ENCODE peak calls at places on chromosomes 3 and 15, in ten cellular contexts. One of them, this sample, is unnamed.

GRCh38 chr3:174949523-174949922 is 90.4 kb downstream of the NAALADL2 start:
- DNase-seq in stimulated activated CD4-positive, alpha-beta T cell treated with anti-CD3 and anti-CD28 coated beads, Interleukin-2, amount 100 ng/mL, for 48 hours: no peak
- DNase-seq in NB4: no peak
- DNase-seq in stimulated activated CD8-positive, alpha-beta memory T cell treated with anti-CD3 and anti-CD28 coated beads, Interleukin-7, amount 100 ng/mL, for 1 hour: no peak
- DNase-seq in activated gamma-delta T cell: no peak
- DNase-seq in HL-60: no peak
- DNase-seq in non-pigmented ciliary epithelial cell: peak
- DNase-seq in A673: no peak
- DNase-seq in posterior cingulate gyrus: no peak
- DNase-seq in foreskin fibroblast: peak
- DNase-seq in this sample: no peak

GRCh38 chr3:139301183-139301582 is 42.6 kb upstream of the MRPS22 start:
- DNase-seq in stimulated activated CD4-positive, alpha-beta T cell treated with anti-CD3 and anti-CD28 coated beads, Interleukin-2, amount 100 ng/mL, for 48 hours: no peak
- DNase-seq in NB4: peak
- DNase-seq in stimulated activated CD8-positive, alpha-beta memory T cell treated with anti-CD3 and anti-CD28 coated beads, Interleukin-7, amount 100 ng/mL, for 1 hour: no peak
- DNase-seq in activated gamma-delta T cell: no peak
- DNase-seq in HL-60: no peak
- DNase-seq in non-pigmented ciliary epithelial cell: no peak
- DNase-seq in A673: no peak
- DNase-seq in posterior cingulate gyrus: no peak
- DNase-seq in foreskin fibroblast: no peak
- DNase-seq in this sample: no peak

GRCh38 chr15:50135123-50135541 is 16.1 kb upstream of the ATP8B4 start:
- DNase-seq in stimulated activated CD4-positive, alpha-beta T cell treated with anti-CD3 and anti-CD28 coated beads, Interleukin-2, amount 100 ng/mL, for 48 hours: peak
- DNase-seq in NB4: no peak
- DNase-seq in stimulated activated CD8-positive, alpha-beta memory T cell treated with anti-CD3 and anti-CD28 coated beads, Interleukin-7, amount 100 ng/mL, for 1 hour: no peak
- DNase-seq in activated gamma-delta T cell: no peak
- DNase-seq in HL-60: no peak
- DNase-seq in non-pigmented ciliary epithelial cell: no peak
- DNase-seq in A673: no peak
- DNase-seq in posterior cingulate gyrus: no peak
- DNase-seq in foreskin fibroblast: no peak
- DNase-seq in this sample: no peak

GRCh38 chr3:10524270-10524669 is 18.9 kb upstream of the ATP2B2 start:
- DNase-seq in stimulated activated CD4-positive, alpha-beta T cell treated with anti-CD3 and anti-CD28 coated beads, Interleukin-2, amount 100 ng/mL, for 48 hours: no peak
- DNase-seq in NB4: no peak
- DNase-seq in stimulated activated CD8-positive, alpha-beta memory T cell treated with anti-CD3 and anti-CD28 coated beads, Interleukin-7, amount 100 ng/mL, for 1 hour: no peak
- DNase-seq in activated gamma-delta T cell: no peak
- DNase-seq in HL-60: no peak
- DNase-seq in non-pigmented ciliary epithelial cell: no peak
- DNase-seq in A673: no peak
- DNase-seq in posterior cingulate gyrus: no peak
- DNase-seq in foreskin fibroblast: no peak
- DNase-seq in this sample: no peak

GRCh38 chr3:138944136-138944658 is 2.7 kb downstream of the FOXL2 start:
- DNase-seq in stimulated activated CD4-positive, alpha-beta T cell treated with anti-CD3 and anti-CD28 coated beads, Interleukin-2, amount 100 ng/mL, for 48 hours: no peak
- DNase-seq in NB4: no peak
- DNase-seq in stimulated activated CD8-positive, alpha-beta memory T cell treated with anti-CD3 and anti-CD28 coated beads, Interleukin-7, amount 100 ng/mL, for 1 hour: no peak
- DNase-seq in activated gamma-delta T cell: no peak
- DNase-seq in HL-60: no peak
- DNase-seq in non-pigmented ciliary epithelial cell: no peak
- DNase-seq in A673: no peak
- DNase-seq in posterior cingulate gyrus: no peak
- DNase-seq in foreskin fibroblast: no peak
- DNase-seq in this sample: no peak

GRCh38 chr3:9807981-9808344 is 2.1 kb upstream of the TTLL3 start:
- DNase-seq in stimulated activated CD4-positive, alpha-beta T cell treated with anti-CD3 and anti-CD28 coated beads, Interleukin-2, amount 100 ng/mL, for 48 hours: no peak
- DNase-seq in NB4: no peak
- DNase-seq in stimulated activated CD8-positive, alpha-beta memory T cell treated with anti-CD3 and anti-CD28 coated beads, Interleukin-7, amount 100 ng/mL, for 1 hour: no peak
- DNase-seq in activated gamma-delta T cell: no peak
- DNase-seq in HL-60: no peak
- DNase-seq in non-pigmented ciliary epithelial cell: no peak
- DNase-seq in A673: no peak
- DNase-seq in posterior cingulate gyrus: no peak
- DNase-seq in foreskin fibroblast: no peak
- DNase-seq in this sample: no peak

GRCh38 chr15:83837946-83838571 is 184.1 kb downstream of the ADAMTSL3 start:
- DNase-seq in stimulated activated CD4-positive, alpha-beta T cell treated with anti-CD3 and anti-CD28 coated beads, Interleukin-2, amount 100 ng/mL, for 48 hours: no peak
- DNase-seq in NB4: peak
- DNase-seq in stimulated activated CD8-positive, alpha-beta memory T cell treated with anti-CD3 and anti-CD28 coated beads, Interleukin-7, amount 100 ng/mL, for 1 hour: no peak
- DNase-seq in activated gamma-delta T cell: no peak
- DNase-seq in HL-60: peak
- DNase-seq in non-pigmented ciliary epithelial cell: no peak
- DNase-seq in A673: peak
- DNase-seq in posterior cingulate gyrus: peak
- DNase-seq in foreskin fibroblast: no peak
- DNase-seq in this sample: peak

GRCh38 chr15:61318802-61319201 is 89.7 kb upstream of the RORA start:
- DNase-seq in stimulated activated CD4-positive, alpha-beta T cell treated with anti-CD3 and anti-CD28 coated beads, Interleukin-2, amount 100 ng/mL, for 48 hours: no peak
- DNase-seq in NB4: no peak
- DNase-seq in stimulated activated CD8-positive, alpha-beta memory T cell treated with anti-CD3 and anti-CD28 coated beads, Interleukin-7, amount 100 ng/mL, for 1 hour: no peak
- DNase-seq in activated gamma-delta T cell: no peak
- DNase-seq in HL-60: no peak
- DNase-seq in non-pigmented ciliary epithelial cell: no peak
- DNase-seq in A673: no peak
- DNase-seq in posterior cingulate gyrus: no peak
- DNase-seq in foreskin fibroblast: no peak
- DNase-seq in this sample: no peak

GRCh38 chr3:77320514-77320913 is 280.6 kb downstream of the ROBO2 start:
- DNase-seq in stimulated activated CD4-positive, alpha-beta T cell treated with anti-CD3 and anti-CD28 coated beads, Interleukin-2, amount 100 ng/mL, for 48 hours: no peak
- DNase-seq in NB4: peak
- DNase-seq in stimulated activated CD8-positive, alpha-beta memory T cell treated with anti-CD3 and anti-CD28 coated beads, Interleukin-7, amount 100 ng/mL, for 1 hour: no peak
- DNase-seq in activated gamma-delta T cell: no peak
- DNase-seq in HL-60: no peak
- DNase-seq in non-pigmented ciliary epithelial cell: peak
- DNase-seq in A673: peak
- DNase-seq in posterior cingulate gyrus: no peak
- DNase-seq in foreskin fibroblast: peak
- DNase-seq in this sample: no peak

GRCh38 chr3:67296039-67296892 is 298.2 kb downstream of the KBTBD8 start:
- DNase-seq in stimulated activated CD4-positive, alpha-beta T cell treated with anti-CD3 and anti-CD28 coated beads, Interleukin-2, amount 100 ng/mL, for 48 hours: no peak
- DNase-seq in NB4: no peak
- DNase-seq in stimulated activated CD8-positive, alpha-beta memory T cell treated with anti-CD3 and anti-CD28 coated beads, Interleukin-7, amount 100 ng/mL, for 1 hour: no peak
- DNase-seq in activated gamma-delta T cell: no peak
- DNase-seq in HL-60: no peak
- DNase-seq in non-pigmented ciliary epithelial cell: no peak
- DNase-seq in A673: no peak
- DNase-seq in posterior cingulate gyrus: no peak
- DNase-seq in foreskin fibroblast: no peak
- DNase-seq in this sample: no peak

GRCh38 chr3:12294885-12295580 is 6.2 kb downstream of the PPARG start:
- DNase-seq in stimulated activated CD4-positive, alpha-beta T cell treated with anti-CD3 and anti-CD28 coated beads, Interleukin-2, amount 100 ng/mL, for 48 hours: no peak
- DNase-seq in NB4: no peak
- DNase-seq in stimulated activated CD8-positive, alpha-beta memory T cell treated with anti-CD3 and anti-CD28 coated beads, Interleukin-7, amount 100 ng/mL, for 1 hour: no peak
- DNase-seq in activated gamma-delta T cell: no peak
- DNase-seq in HL-60: no peak
- DNase-seq in non-pigmented ciliary epithelial cell: peak
- DNase-seq in A673: no peak
- DNase-seq in posterior cingulate gyrus: no peak
- DNase-seq in foreskin fibroblast: peak
- DNase-seq in this sample: no peak

GRCh38 chr15:87129916-87130315 is 1050.2 kb downstream of the AGBL1 start:
- DNase-seq in stimulated activated CD4-positive, alpha-beta T cell treated with anti-CD3 and anti-CD28 coated beads, Interleukin-2, amount 100 ng/mL, for 48 hours: no peak
- DNase-seq in NB4: no peak
- DNase-seq in stimulated activated CD8-positive, alpha-beta memory T cell treated with anti-CD3 and anti-CD28 coated beads, Interleukin-7, amount 100 ng/mL, for 1 hour: no peak
- DNase-seq in activated gamma-delta T cell: no peak
- DNase-seq in HL-60: no peak
- DNase-seq in non-pigmented ciliary epithelial cell: no peak
- DNase-seq in A673: no peak
- DNase-seq in posterior cingulate gyrus: no peak
- DNase-seq in foreskin fibroblast: no peak
- DNase-seq in this sample: no peak

GRCh38 chr15:33083232-33084006 is 111.1 kb downstream of the FMN1 start:
- DNase-seq in stimulated activated CD4-positive, alpha-beta T cell treated with anti-CD3 and anti-CD28 coated beads, Interleukin-2, amount 100 ng/mL, for 48 hours: no peak
- DNase-seq in NB4: no peak
- DNase-seq in stimulated activated CD8-positive, alpha-beta memory T cell treated with anti-CD3 and anti-CD28 coated beads, Interleukin-7, amount 100 ng/mL, for 1 hour: no peak
- DNase-seq in activated gamma-delta T cell: no peak
- DNase-seq in HL-60: no peak
- DNase-seq in non-pigmented ciliary epithelial cell: no peak
- DNase-seq in A673: no peak
- DNase-seq in posterior cingulate gyrus: no peak
- DNase-seq in foreskin fibroblast: no peak
- DNase-seq in this sample: no peak

GRCh38 chr3:45113625-45114050 is 32.5 kb downstream of the CDCP1 start:
- DNase-seq in stimulated activated CD4-positive, alpha-beta T cell treated with anti-CD3 and anti-CD28 coated beads, Interleukin-2, amount 100 ng/mL, for 48 hours: no peak
- DNase-seq in NB4: peak
- DNase-seq in stimulated activated CD8-positive, alpha-beta memory T cell treated with anti-CD3 and anti-CD28 coated beads, Interleukin-7, amount 100 ng/mL, for 1 hour: no peak
- DNase-seq in activated gamma-delta T cell: no peak
- DNase-seq in HL-60: no peak
- DNase-seq in non-pigmented ciliary epithelial cell: no peak
- DNase-seq in A673: no peak
- DNase-seq in posterior cingulate gyrus: no peak
- DNase-seq in foreskin fibroblast: no peak
- DNase-seq in this sample: no peak

GRCh38 chr3:32226875-32227500 is 11.5 kb upstream of the CMTM8 start:
- DNase-seq in stimulated activated CD4-positive, alpha-beta T cell treated with anti-CD3 and anti-CD28 coated beads, Interleukin-2, amount 100 ng/mL, for 48 hours: no peak
- DNase-seq in NB4: no peak
- DNase-seq in stimulated activated CD8-positive, alpha-beta memory T cell treated with anti-CD3 and anti-CD28 coated beads, Interleukin-7, amount 100 ng/mL, for 1 hour: no peak
- DNase-seq in activated gamma-delta T cell: no peak
- DNase-seq in HL-60: no peak
- DNase-seq in non-pigmented ciliary epithelial cell: peak
- DNase-seq in A673: peak
- DNase-seq in posterior cingulate gyrus: no peak
- DNase-seq in foreskin fibroblast: peak
- DNase-seq in this sample: no peak

GRCh38 chr3:129015388-129016105 is 14.4 kb downstream of the EFCC1 start:
- DNase-seq in stimulated activated CD4-positive, alpha-beta T cell treated with anti-CD3 and anti-CD28 coated beads, Interleukin-2, amount 100 ng/mL, for 48 hours: peak
- DNase-seq in NB4: peak
- DNase-seq in stimulated activated CD8-positive, alpha-beta memory T cell treated with anti-CD3 and anti-CD28 coated beads, Interleukin-7, amount 100 ng/mL, for 1 hour: no peak
- DNase-seq in activated gamma-delta T cell: peak
- DNase-seq in HL-60: peak
- DNase-seq in non-pigmented ciliary epithelial cell: no peak
- DNase-seq in A673: no peak
- DNase-seq in posterior cingulate gyrus: no peak
- DNase-seq in foreskin fibroblast: no peak
- DNase-seq in this sample: no peak

GRCh38 chr15:78321041-78321570 is 19.0 kb upstream of the CRABP1 start:
- DNase-seq in stimulated activated CD4-positive, alpha-beta T cell treated with anti-CD3 and anti-CD28 coated beads, Interleukin-2, amount 100 ng/mL, for 48 hours: no peak
- DNase-seq in NB4: no peak
- DNase-seq in stimulated activated CD8-positive, alpha-beta memory T cell treated with anti-CD3 and anti-CD28 coated beads, Interleukin-7, amount 100 ng/mL, for 1 hour: no peak
- DNase-seq in activated gamma-delta T cell: no peak
- DNase-seq in HL-60: no peak
- DNase-seq in non-pigmented ciliary epithelial cell: no peak
- DNase-seq in A673: no peak
- DNase-seq in posterior cingulate gyrus: no peak
- DNase-seq in foreskin fibroblast: no peak
- DNase-seq in this sample: no peak

GRCh38 chr3:194396897-194397756 is 1.9 kb downstream of the GP5 start:
- DNase-seq in stimulated activated CD4-positive, alpha-beta T cell treated with anti-CD3 and anti-CD28 coated beads, Interleukin-2, amount 100 ng/mL, for 48 hours: no peak
- DNase-seq in NB4: peak
- DNase-seq in stimulated activated CD8-positive, alpha-beta memory T cell treated with anti-CD3 and anti-CD28 coated beads, Interleukin-7, amount 100 ng/mL, for 1 hour: no peak
- DNase-seq in activated gamma-delta T cell: no peak
- DNase-seq in HL-60: peak
- DNase-seq in non-pigmented ciliary epithelial cell: no peak
- DNase-seq in A673: no peak
- DNase-seq in posterior cingulate gyrus: no peak
- DNase-seq in foreskin fibroblast: no peak
- DNase-seq in this sample: no peak

GRCh38 chr3:13015286-13016082 is 57.7 kb downstream of the IQSEC1 start:
- DNase-seq in stimulated activated CD4-positive, alpha-beta T cell treated with anti-CD3 and anti-CD28 coated beads, Interleukin-2, amount 100 ng/mL, for 48 hours: no peak
- DNase-seq in NB4: peak
- DNase-seq in stimulated activated CD8-positive, alpha-beta memory T cell treated with anti-CD3 and anti-CD28 coated beads, Interleukin-7, amount 100 ng/mL, for 1 hour: no peak
- DNase-seq in activated gamma-delta T cell: peak
- DNase-seq in HL-60: peak
- DNase-seq in non-pigmented ciliary epithelial cell: no peak
- DNase-seq in A673: no peak
- DNase-seq in posterior cingulate gyrus: no peak
- DNase-seq in foreskin fibroblast: no peak
- DNase-seq in this sample: no peak

GRCh38 chr15:100628746-100629145 is 26.4 kb downstream of the ASB7 start:
- DNase-seq in stimulated activated CD4-positive, alpha-beta T cell treated with anti-CD3 and anti-CD28 coated beads, Interleukin-2, amount 100 ng/mL, for 48 hours: no peak
- DNase-seq in NB4: no peak
- DNase-seq in stimulated activated CD8-positive, alpha-beta memory T cell treated with anti-CD3 and anti-CD28 coated beads, Interleukin-7, amount 100 ng/mL, for 1 hour: no peak
- DNase-seq in activated gamma-delta T cell: no peak
- DNase-seq in HL-60: no peak
- DNase-seq in non-pigmented ciliary epithelial cell: no peak
- DNase-seq in A673: no peak
- DNase-seq in posterior cingulate gyrus: no peak
- DNase-seq in foreskin fibroblast: no peak
- DNase-seq in this sample: no peak

GRCh38 chr3:182238141-182238540 is 526.4 kb downstream of the SOX2 start:
- DNase-seq in stimulated activated CD4-positive, alpha-beta T cell treated with anti-CD3 and anti-CD28 coated beads, Interleukin-2, amount 100 ng/mL, for 48 hours: no peak
- DNase-seq in NB4: no peak
- DNase-seq in stimulated activated CD8-positive, alpha-beta memory T cell treated with anti-CD3 and anti-CD28 coated beads, Interleukin-7, amount 100 ng/mL, for 1 hour: no peak
- DNase-seq in activated gamma-delta T cell: no peak
- DNase-seq in HL-60: no peak
- DNase-seq in non-pigmented ciliary epithelial cell: peak
- DNase-seq in A673: no peak
- DNase-seq in posterior cingulate gyrus: peak
- DNase-seq in foreskin fibroblast: no peak
- DNase-seq in this sample: no peak

GRCh38 chr3:174028673-174029072 is 631.1 kb downstream of the NLGN1 start:
- DNase-seq in stimulated activated CD4-positive, alpha-beta T cell treated with anti-CD3 and anti-CD28 coated beads, Interleukin-2, amount 100 ng/mL, for 48 hours: no peak
- DNase-seq in NB4: no peak
- DNase-seq in stimulated activated CD8-positive, alpha-beta memory T cell treated with anti-CD3 and anti-CD28 coated beads, Interleukin-7, amount 100 ng/mL, for 1 hour: no peak
- DNase-seq in activated gamma-delta T cell: no peak
- DNase-seq in HL-60: no peak
- DNase-seq in non-pigmented ciliary epithelial cell: no peak
- DNase-seq in A673: no peak
- DNase-seq in posterior cingulate gyrus: no peak
- DNase-seq in foreskin fibroblast: no peak
- DNase-seq in this sample: no peak

GRCh38 chr3:176526194-176526593 is 671.1 kb downstream of the TBL1XR1 start:
- DNase-seq in stimulated activated CD4-positive, alpha-beta T cell treated with anti-CD3 and anti-CD28 coated beads, Interleukin-2, amount 100 ng/mL, for 48 hours: no peak
- DNase-seq in NB4: no peak
- DNase-seq in stimulated activated CD8-positive, alpha-beta memory T cell treated with anti-CD3 and anti-CD28 coated beads, Interleukin-7, amount 100 ng/mL, for 1 hour: no peak
- DNase-seq in activated gamma-delta T cell: no peak
- DNase-seq in HL-60: no peak
- DNase-seq in non-pigmented ciliary epithelial cell: no peak
- DNase-seq in A673: peak
- DNase-seq in posterior cingulate gyrus: no peak
- DNase-seq in foreskin fibroblast: no peak
- DNase-seq in this sample: no peak

GRCh38 chr3:13544293-13544831 is 4.6 kb upstream of the FBLN2 start:
- DNase-seq in stimulated activated CD4-positive, alpha-beta T cell treated with anti-CD3 and anti-CD28 coated beads, Interleukin-2, amount 100 ng/mL, for 48 hours: peak
- DNase-seq in NB4: no peak
- DNase-seq in stimulated activated CD8-positive, alpha-beta memory T cell treated with anti-CD3 and anti-CD28 coated beads, Interleukin-7, amount 100 ng/mL, for 1 hour: peak
- DNase-seq in activated gamma-delta T cell: no peak
- DNase-seq in HL-60: no peak
- DNase-seq in non-pigmented ciliary epithelial cell: peak
- DNase-seq in A673: no peak
- DNase-seq in posterior cingulate gyrus: no peak
- DNase-seq in foreskin fibroblast: peak
- DNase-seq in this sample: no peak

GRCh38 chr3:113590983-113591382 is 58.6 kb downstream of the SIDT1 start:
- DNase-seq in stimulated activated CD4-positive, alpha-beta T cell treated with anti-CD3 and anti-CD28 coated beads, Interleukin-2, amount 100 ng/mL, for 48 hours: no peak
- DNase-seq in NB4: no peak
- DNase-seq in stimulated activated CD8-positive, alpha-beta memory T cell treated with anti-CD3 and anti-CD28 coated beads, Interleukin-7, amount 100 ng/mL, for 1 hour: no peak
- DNase-seq in activated gamma-delta T cell: no peak
- DNase-seq in HL-60: no peak
- DNase-seq in non-pigmented ciliary epithelial cell: no peak
- DNase-seq in A673: no peak
- DNase-seq in posterior cingulate gyrus: no peak
- DNase-seq in foreskin fibroblast: no peak
- DNase-seq in this sample: no peak

GRCh38 chr3:78314327-78314726 is 1274.4 kb downstream of the ROBO2 start:
- DNase-seq in stimulated activated CD4-positive, alpha-beta T cell treated with anti-CD3 and anti-CD28 coated beads, Interleukin-2, amount 100 ng/mL, for 48 hours: no peak
- DNase-seq in NB4: no peak
- DNase-seq in stimulated activated CD8-positive, alpha-beta memory T cell treated with anti-CD3 and anti-CD28 coated beads, Interleukin-7, amount 100 ng/mL, for 1 hour: no peak
- DNase-seq in activated gamma-delta T cell: no peak
- DNase-seq in HL-60: no peak
- DNase-seq in non-pigmented ciliary epithelial cell: no peak
- DNase-seq in A673: no peak
- DNase-seq in posterior cingulate gyrus: no peak
- DNase-seq in foreskin fibroblast: no peak
- DNase-seq in this sample: no peak

GRCh38 chr15:100663066-100663465 is 60.7 kb downstream of the ASB7 start:
- DNase-seq in stimulated activated CD4-positive, alpha-beta T cell treated with anti-CD3 and anti-CD28 coated beads, Interleukin-2, amount 100 ng/mL, for 48 hours: no peak
- DNase-seq in NB4: peak
- DNase-seq in stimulated activated CD8-positive, alpha-beta memory T cell treated with anti-CD3 and anti-CD28 coated beads, Interleukin-7, amount 100 ng/mL, for 1 hour: no peak
- DNase-seq in activated gamma-delta T cell: no peak
- DNase-seq in HL-60: no peak
- DNase-seq in non-pigmented ciliary epithelial cell: no peak
- DNase-seq in A673: peak
- DNase-seq in posterior cingulate gyrus: no peak
- DNase-seq in foreskin fibroblast: no peak
- DNase-seq in this sample: no peak

GRCh38 chr15:91122296-91122695 is 22.2 kb downstream of the SV2B start:
- DNase-seq in stimulated activated CD4-positive, alpha-beta T cell treated with anti-CD3 and anti-CD28 coated beads, Interleukin-2, amount 100 ng/mL, for 48 hours: no peak
- DNase-seq in NB4: no peak
- DNase-seq in stimulated activated CD8-positive, alpha-beta memory T cell treated with anti-CD3 and anti-CD28 coated beads, Interleukin-7, amount 100 ng/mL, for 1 hour: no peak
- DNase-seq in activated gamma-delta T cell: no peak
- DNase-seq in HL-60: no peak
- DNase-seq in non-pigmented ciliary epithelial cell: no peak
- DNase-seq in A673: no peak
- DNase-seq in posterior cingulate gyrus: no peak
- DNase-seq in foreskin fibroblast: no peak
- DNase-seq in this sample: no peak

This sample was measured in NCI-H526 treated with DMSO at 0.1 percent for 48 hours.